ENCODE peak calls at places on chromosomes 1 and 21, in five cellular contexts. One of them, this sample, is unnamed.

GRCh38 chr1:219416598-219417238 is 196.2 kb downstream of the ZC3H11B start:
- DNase-seq in fibroblast of lung: peak
- DNase-seq in AG04449: no peak
- DNase-seq in fibroblast of pulmonary artery: peak
- DNase-seq in spleen: no peak
- DNase-seq in this sample: peak

GRCh38 chr1:74549351-74549750 is 36.9 kb upstream of the LRRC53 start:
- DNase-seq in AG04449: no peak
- DNase-seq in fibroblast of lung: no peak
- DNase-seq in spleen: no peak
- DNase-seq in fibroblast of pulmonary artery: no peak
- DNase-seq in this sample: no peak

GRCh38 chr1:233460692-233461091 is 133.2 kb downstream of the MAP3K21 start:
- DNase-seq in AG04449: no peak
- DNase-seq in spleen: no peak
- DNase-seq in fibroblast of lung: no peak
- DNase-seq in fibroblast of pulmonary artery: no peak
- DNase-seq in this sample: no peak

GRCh38 chr21:37660709-37661108 is 255.5 kb downstream of the KCNJ6 start:
- DNase-seq in spleen: no peak
- DNase-seq in fibroblast of lung: no peak
- DNase-seq in fibroblast of pulmonary artery: no peak
- DNase-seq in AG04449: no peak
- DNase-seq in this sample: no peak

GRCh38 chr1:55927934-55928333 is 651.4 kb downstream of the PLPP3 start:
- DNase-seq in spleen: no peak
- DNase-seq in fibroblast of lung: peak
- DNase-seq in fibroblast of pulmonary artery: peak
- DNase-seq in AG04449: no peak
- DNase-seq in this sample: no peak

GRCh38 chr1:174040387-174040786 is 18.2 kb upstream of the RC3H1 start:
- DNase-seq in fibroblast of pulmonary artery: peak
- DNase-seq in AG04449: peak
- DNase-seq in spleen: no peak
- DNase-seq in fibroblast of lung: peak
- DNase-seq in this sample: no peak

GRCh38 chr1:16907870-16908758 is 12.3 kb downstream of the RNU1-2 start:
- DNase-seq in fibroblast of lung: no peak
- DNase-seq in AG04449: no peak
- DNase-seq in fibroblast of pulmonary artery: no peak
- DNase-seq in spleen: peak
- DNase-seq in this sample: peak

GRCh38 chr1:83998205-83998598 is 730 bp downstream of the TTLL7 start:
- DNase-seq in fibroblast of lung: peak
- DNase-seq in fibroblast of pulmonary artery: peak
- DNase-seq in spleen: no peak
- DNase-seq in AG04449: no peak
- DNase-seq in this sample: no peak

GRCh38 chr1:21344750-21345443 is 54.6 kb upstream of the ECE1 start:
- DNase-seq in AG04449: no peak
- DNase-seq in fibroblast of lung: no peak
- DNase-seq in fibroblast of pulmonary artery: no peak
- DNase-seq in spleen: peak
- DNase-seq in this sample: no peak

GRCh38 chr1:192974701-192975100 is 84.5 kb downstream of the UCHL5 start:
- DNase-seq in spleen: no peak
- DNase-seq in fibroblast of pulmonary artery: peak
- DNase-seq in fibroblast of lung: peak
- DNase-seq in AG04449: peak
- DNase-seq in this sample: no peak

GRCh38 chr21:46617267-46618051 is 12.6 kb upstream of the S100B start:
- DNase-seq in AG04449: no peak
- DNase-seq in fibroblast of pulmonary artery: peak
- DNase-seq in fibroblast of lung: peak
- DNase-seq in spleen: no peak
- DNase-seq in this sample: no peak

GRCh38 chr1:8197493-8198282 is 120.2 kb upstream of the SLC45A1 start:
- DNase-seq in spleen: peak
- DNase-seq in fibroblast of pulmonary artery: peak
- DNase-seq in fibroblast of lung: peak
- DNase-seq in AG04449: peak
- DNase-seq in this sample: peak

GRCh38 chr1:50108497-50109073 is at the start of gene ELAVL4:
- DNase-seq in fibroblast of pulmonary artery: no peak
- DNase-seq in fibroblast of lung: no peak
- DNase-seq in spleen: no peak
- DNase-seq in AG04449: no peak
- DNase-seq in this sample: peak

GRCh38 chr1:44571712-44572571 is 102.3 kb downstream of the TMEM53 start:
- DNase-seq in AG04449: no peak
- DNase-seq in fibroblast of pulmonary artery: peak
- DNase-seq in spleen: no peak
- DNase-seq in fibroblast of lung: no peak
- DNase-seq in this sample: peak

GRCh38 chr1:93677729-93678128 is 3.9 kb downstream of the BCAR3 start:
- DNase-seq in fibroblast of lung: no peak
- DNase-seq in fibroblast of pulmonary artery: no peak
- DNase-seq in AG04449: no peak
- DNase-seq in spleen: no peak
- DNase-seq in this sample: no peak

GRCh38 chr21:41137889-41138288 is 30.1 kb upstream of the BACE2 start:
- DNase-seq in fibroblast of pulmonary artery: no peak
- DNase-seq in AG04449: no peak
- DNase-seq in fibroblast of lung: no peak
- DNase-seq in spleen: no peak
- DNase-seq in this sample: no peak

GRCh38 chr1:112322983-112323678 is 72.9 kb upstream of the CTTNBP2NL start:
- DNase-seq in spleen: no peak
- DNase-seq in AG04449: no peak
- DNase-seq in fibroblast of pulmonary artery: no peak
- DNase-seq in fibroblast of lung: no peak
- DNase-seq in this sample: no peak

GRCh38 chr1:94617139-94617805 is 75.7 kb upstream of the F3 start:
- DNase-seq in AG04449: no peak
- DNase-seq in fibroblast of lung: peak
- DNase-seq in spleen: no peak
- DNase-seq in fibroblast of pulmonary artery: peak
- DNase-seq in this sample: no peak

GRCh38 chr1:84259989-84260388 is 41.5 kb upstream of the SAMD13 start:
- DNase-seq in spleen: no peak
- DNase-seq in fibroblast of pulmonary artery: no peak
- DNase-seq in fibroblast of lung: no peak
- DNase-seq in AG04449: no peak
- DNase-seq in this sample: no peak

GRCh38 chr21:33360871-33361602 is 36.3 kb downstream of the IFNAR1 start:
- DNase-seq in fibroblast of pulmonary artery: peak
- DNase-seq in fibroblast of lung: peak
- DNase-seq in AG04449: peak
- DNase-seq in spleen: peak
- DNase-seq in this sample: peak

GRCh38 chr1:37570528-37571334 is 14.0 kb downstream of the DNALI1 start:
- DNase-seq in fibroblast of pulmonary artery: no peak
- DNase-seq in AG04449: no peak
- DNase-seq in spleen: no peak
- DNase-seq in fibroblast of lung: no peak
- DNase-seq in this sample: no peak

GRCh38 chr1:184492543-184492942 is 105.7 kb downstream of the C1orf21 start:
- DNase-seq in AG04449: no peak
- DNase-seq in fibroblast of lung: no peak
- DNase-seq in fibroblast of pulmonary artery: no peak
- DNase-seq in spleen: no peak
- DNase-seq in this sample: no peak

GRCh38 chr1:235134171-235134570 is 5.5 kb upstream of the TOMM20 start:
- DNase-seq in fibroblast of lung: no peak
- DNase-seq in fibroblast of pulmonary artery: no peak
- DNase-seq in AG04449: no peak
- DNase-seq in spleen: no peak
- DNase-seq in this sample: no peak

GRCh38 chr1:87594736-87595383 is 266.2 kb downstream of the LMO4 start:
- DNase-seq in fibroblast of pulmonary artery: no peak
- DNase-seq in fibroblast of lung: peak
- DNase-seq in AG04449: no peak
- DNase-seq in spleen: no peak
- DNase-seq in this sample: no peak

GRCh38 chr1:165481820-165482532 is 37.0 kb upstream of the RXRG start:
- DNase-seq in spleen: no peak
- DNase-seq in fibroblast of pulmonary artery: peak
- DNase-seq in fibroblast of lung: peak
- DNase-seq in AG04449: peak
- DNase-seq in this sample: no peak

GRCh38 chr1:15326691-15327530 is 79.9 kb downstream of the FHAD1 start:
- DNase-seq in AG04449: peak
- DNase-seq in fibroblast of lung: peak
- DNase-seq in spleen: peak
- DNase-seq in fibroblast of pulmonary artery: no peak
- DNase-seq in this sample: no peak

GRCh38 chr1:15328785-15329480 is 80.8 kb upstream of the EFHD2 start:
- DNase-seq in fibroblast of pulmonary artery: peak
- DNase-seq in spleen: peak
- DNase-seq in fibroblast of lung: peak
- DNase-seq in AG04449: no peak
- DNase-seq in this sample: peak

GRCh38 chr1:15329481-15329815 is 80.2 kb upstream of the EFHD2 start:
- DNase-seq in spleen: no peak
- DNase-seq in fibroblast of pulmonary artery: no peak
- DNase-seq in AG04449: no peak
- DNase-seq in fibroblast of lung: no peak
- DNase-seq in this sample: no peak

GRCh38 chr1:15330028-15330427 is 79.7 kb upstream of the EFHD2 start:
- DNase-seq in fibroblast of pulmonary artery: no peak
- DNase-seq in fibroblast of lung: no peak
- DNase-seq in AG04449: no peak
- DNase-seq in spleen: no peak
- DNase-seq in this sample: no peak

DNA sequence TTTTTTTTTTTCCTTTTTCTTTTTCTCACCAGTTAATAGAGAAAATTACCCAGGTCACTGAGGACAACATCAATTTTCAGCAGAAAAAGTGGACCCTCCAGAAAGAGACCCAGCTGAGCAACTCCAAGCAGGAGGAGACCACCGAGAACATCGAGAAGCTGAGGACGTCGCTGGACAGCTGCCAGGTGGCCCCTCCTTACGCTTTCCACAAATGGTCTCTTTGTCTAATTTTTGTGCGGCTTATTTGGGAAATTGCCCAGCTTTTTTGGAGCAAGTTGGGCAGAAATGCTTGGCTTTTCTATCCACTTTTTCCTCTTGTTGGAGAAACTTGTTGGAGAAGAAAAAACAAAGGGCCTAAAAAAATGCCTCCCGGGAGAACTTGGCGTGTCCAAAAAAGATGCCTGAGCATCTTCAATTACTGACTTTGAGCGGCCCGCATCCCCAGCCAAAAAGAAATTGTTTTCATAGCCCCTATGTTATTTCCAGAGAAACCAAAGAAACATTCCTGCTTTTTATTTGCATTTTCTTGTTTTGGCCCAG is 81.3 kb downstream of the FHAD1 start:
- DNase-seq in AG04449: no peak
- DNase-seq in spleen: peak
- DNase-seq in fibroblast of lung: peak
- DNase-seq in fibroblast of pulmonary artery: no peak
- DNase-seq in this sample: peak
- H3K4me3 ChIP-seq in AG04449: no peak
- H3K4me3 ChIP-seq in spleen: no peak
- H3K4me3 ChIP-seq in fibroblast of lung: no peak
- H3K4me3 ChIP-seq in fibroblast of pulmonary artery: no peak
- H3K4me3 ChIP-seq in this sample: no peak

DNA sequence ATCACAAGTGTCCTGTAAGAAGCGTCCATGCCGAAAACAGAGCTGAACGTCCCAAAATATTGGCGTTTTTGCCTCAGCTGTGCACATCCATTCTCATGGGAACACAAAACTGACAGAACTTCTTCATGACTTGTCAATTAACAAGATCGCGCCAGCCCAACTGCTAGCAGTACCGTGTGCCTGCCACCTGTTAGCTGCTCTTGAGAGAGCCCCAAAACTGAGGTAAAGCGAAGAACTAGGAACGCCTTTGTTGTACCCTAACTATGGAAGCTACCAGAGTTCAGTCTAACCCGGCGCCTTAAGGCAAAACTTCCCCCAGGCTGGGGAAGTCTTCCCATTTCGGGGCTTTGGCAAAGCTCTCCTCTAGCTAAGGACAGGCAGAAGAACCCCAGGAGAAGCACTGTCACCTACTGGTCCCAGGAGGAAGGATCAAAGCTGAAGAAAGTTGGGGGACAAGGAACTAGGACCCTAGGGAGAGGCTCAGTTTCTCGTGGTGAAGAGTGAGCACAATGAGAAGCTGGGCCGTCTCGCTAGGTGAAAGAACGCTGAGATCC is 719 bp downstream of the EYA3 start:
- DNase-seq in spleen: no peak
- DNase-seq in AG04449: no peak
- DNase-seq in fibroblast of lung: peak
- DNase-seq in fibroblast of pulmonary artery: peak
- DNase-seq in this sample: no peak
- TF ChIP-seq CTCF in spleen: no peak
- TF ChIP-seq CTCF in AG04449: no peak
- TF ChIP-seq CTCF in fibroblast of lung: no peak
- TF ChIP-seq CTCF in fibroblast of pulmonary artery: peak
- TF ChIP-seq CTCF in this sample: no peak

DNA sequence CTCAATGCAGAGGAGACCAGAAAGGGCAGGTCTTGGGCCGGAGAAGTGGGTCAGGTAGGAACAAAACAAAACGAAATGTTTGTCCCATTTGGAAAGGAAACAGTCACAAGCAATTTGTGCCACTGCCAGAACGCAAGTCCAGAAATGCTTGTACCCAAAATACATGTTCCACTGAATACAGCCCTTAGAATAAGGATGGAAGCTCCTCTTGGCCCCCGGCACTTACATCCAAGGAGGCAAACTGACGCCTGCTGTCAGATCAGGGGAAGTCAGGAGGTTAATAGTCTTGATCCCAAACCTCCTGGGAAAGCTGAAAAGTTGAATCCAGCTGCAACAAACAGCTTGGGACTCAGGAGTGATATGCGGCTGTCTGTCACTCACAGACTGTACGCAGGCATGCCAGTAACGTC is 75.9 kb upstream of the GALNT2 start:
- DNase-seq in AG04449: no peak
- DNase-seq in fibroblast of lung: no peak
- DNase-seq in fibroblast of pulmonary artery: no peak
- DNase-seq in spleen: no peak
- DNase-seq in this sample: no peak
- H3K4me3 ChIP-seq in AG04449: no peak
- H3K4me3 ChIP-seq in fibroblast of lung: no peak
- H3K4me3 ChIP-seq in fibroblast of pulmonary artery: no peak
- H3K4me3 ChIP-seq in spleen: no peak
- H3K4me3 ChIP-seq in this sample: no peak

DNA sequence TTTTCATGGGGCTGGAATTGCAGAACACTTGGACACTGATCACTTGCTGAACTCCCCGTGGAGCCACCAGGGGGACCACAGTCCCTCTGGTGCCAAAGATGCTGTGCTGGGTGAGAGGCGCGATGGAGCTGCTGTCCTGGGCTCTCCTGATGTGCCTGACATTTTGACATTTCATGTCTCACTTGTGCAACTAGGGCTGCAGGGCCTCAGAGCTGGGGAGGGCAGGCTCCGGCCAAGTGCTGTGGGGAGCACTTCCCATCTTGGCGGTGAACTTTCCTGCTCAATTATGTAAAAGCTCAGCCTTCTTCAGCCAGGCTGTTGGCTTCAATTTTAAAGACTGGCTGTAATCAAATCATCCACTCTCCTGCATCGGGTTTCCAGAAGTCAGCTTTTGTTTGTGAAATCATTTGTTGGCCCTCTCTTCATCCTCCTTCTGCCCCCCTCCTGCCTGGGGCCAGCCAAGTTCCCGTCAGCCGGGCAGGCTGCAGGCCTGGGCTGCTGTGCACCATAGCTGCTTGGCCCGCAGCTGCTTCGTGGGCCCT is 36.8 kb downstream of the KCNAB2 start:
- DNase-seq in spleen: no peak
- DNase-seq in fibroblast of lung: peak
- DNase-seq in AG04449: no peak
- DNase-seq in fibroblast of pulmonary artery: peak
- DNase-seq in this sample: no peak
- TF ChIP-seq CTCF in spleen: peak
- TF ChIP-seq CTCF in fibroblast of lung: peak
- TF ChIP-seq CTCF in AG04449: peak
- TF ChIP-seq CTCF in fibroblast of pulmonary artery: peak
- TF ChIP-seq CTCF in this sample: no peak